ENCODE peak calls at places on chromosomes 16 and 17, in five cellular contexts. One of them, this sample, is unnamed.

GRCh38 chr17:44221862-44222111 is 2.3 kb upstream of the UBTF start:
- DNase-seq in GM12878: no peak
- DNase-seq in IMR-90: no peak
- DNase-seq in HepG2: no peak
- DNase-seq in K562: no peak
- DNase-seq in this sample: no peak

GRCh38 chr17:30421592-30421991 is 42.9 kb downstream of the CPD start:
- DNase-seq in GM12878: no peak
- DNase-seq in K562: no peak
- DNase-seq in HepG2: no peak
- DNase-seq in IMR-90: no peak
- DNase-seq in this sample: no peak

GRCh38 chr16:84120023-84120422 is 3.3 kb upstream of the MBTPS1 start:
- DNase-seq in IMR-90: no peak
- DNase-seq in GM12878: no peak
- DNase-seq in HepG2: no peak
- DNase-seq in K562: no peak
- DNase-seq in this sample: no peak

GRCh38 chr17:4498461-4499397 is at the start of gene SPNS2:
- DNase-seq in IMR-90: peak; percentile 29
- DNase-seq in K562: peak; percentile 88
- DNase-seq in HepG2: no peak
- DNase-seq in GM12878: no peak
- DNase-seq in this sample: peak; percentile 55

GRCh38 chr16:11072420-11073153 is 128.2 kb downstream of the CLEC16A start:
- DNase-seq in HepG2: no peak
- DNase-seq in GM12878: no peak
- DNase-seq in IMR-90: no peak
- DNase-seq in K562: peak; percentile 69
- DNase-seq in this sample: no peak

GRCh38 chr17:4584125-4584834 is at the start of gene SMTNL2:
- DNase-seq in GM12878: no peak
- DNase-seq in K562: no peak
- DNase-seq in IMR-90: no peak
- DNase-seq in HepG2: no peak
- DNase-seq in this sample: peak; percentile 49

GRCh38 chr17:82458885-82459424 is 414 bp downstream of the NARF start:
- DNase-seq in K562: no peak
- DNase-seq in IMR-90: peak; percentile 19
- DNase-seq in HepG2: no peak
- DNase-seq in GM12878: no peak
- DNase-seq in this sample: no peak

GRCh38 chr16:1923299-1924034 is 5.3 kb upstream of the HS3ST6 start:
- DNase-seq in HepG2: peak; percentile 50
- DNase-seq in K562: no peak
- DNase-seq in IMR-90: no peak
- DNase-seq in GM12878: no peak
- DNase-seq in this sample: peak; percentile 88

GRCh38 chr17:68777243-68777855 is 176.2 kb upstream of the FAM20A start:
- DNase-seq in HepG2: peak; percentile 88
- DNase-seq in IMR-90: peak; percentile 67
- DNase-seq in GM12878: no peak
- DNase-seq in K562: peak; percentile 34
- DNase-seq in this sample: peak; percentile 51

GRCh38 chr17:34182036-34182803 is 72.9 kb upstream of the CCL2 start:
- DNase-seq in GM12878: no peak
- DNase-seq in IMR-90: no peak
- DNase-seq in HepG2: no peak
- DNase-seq in K562: no peak
- DNase-seq in this sample: no peak

GRCh38 chr17:34173221-34173620 is 81.9 kb upstream of the CCL2 start:
- DNase-seq in IMR-90: peak; percentile 83
- DNase-seq in HepG2: no peak
- DNase-seq in K562: no peak
- DNase-seq in GM12878: no peak
- DNase-seq in this sample: no peak

GRCh38 chr17:34176440-34176839 is 78.6 kb upstream of the CCL2 start:
- DNase-seq in K562: no peak
- DNase-seq in IMR-90: no peak
- DNase-seq in GM12878: no peak
- DNase-seq in HepG2: no peak
- DNase-seq in this sample: no peak

GRCh38 chr17:34178047-34178446 is 77.0 kb upstream of the CCL2 start:
- DNase-seq in K562: no peak
- DNase-seq in IMR-90: peak; percentile 21
- DNase-seq in HepG2: no peak
- DNase-seq in GM12878: no peak
- DNase-seq in this sample: no peak

DNA sequence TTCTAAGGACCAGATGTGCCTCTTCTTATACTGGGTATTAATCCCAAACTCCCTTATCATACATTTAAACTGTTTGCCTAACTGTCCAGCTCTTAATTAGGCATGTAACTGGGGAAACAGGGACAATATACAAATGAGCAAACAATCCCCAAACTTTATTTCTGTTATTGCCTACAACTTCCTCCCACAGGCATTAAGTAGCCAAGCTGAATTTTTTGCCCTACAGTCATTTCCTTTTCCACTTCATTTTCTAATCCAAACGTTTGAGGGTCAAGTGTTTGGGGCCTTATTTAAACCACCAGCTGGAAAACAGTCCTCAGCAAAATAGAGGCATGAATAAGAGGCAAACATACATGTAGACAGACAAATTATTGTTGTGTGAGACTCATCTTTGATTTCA is 77.4 kb upstream of the CCL2 start:
- DNase-seq in K562: no peak
- DNase-seq in HepG2: no peak
- DNase-seq in GM12878: no peak
- DNase-seq in IMR-90: peak; percentile 83
- DNase-seq in this sample: no peak
- TF ChIP-seq BHLHE40 in K562: no peak
- TF ChIP-seq BHLHE40 in HepG2: no peak
- TF ChIP-seq BHLHE40 in GM12878: no peak
- TF ChIP-seq BHLHE40 in IMR-90: peak; percentile 59
- TF ChIP-seq BHLHE40 in this sample: no peak

GRCh38 chr16:89373355-89374110 is 116.8 kb downstream of the ANKRD11 start:
- DNase-seq in IMR-90: peak; percentile 55
- DNase-seq in HepG2: no peak
- DNase-seq in GM12878: no peak
- DNase-seq in K562: no peak
- DNase-seq in this sample: no peak
- TF ChIP-seq SMC3 in IMR-90: no peak
- TF ChIP-seq SMC3 in HepG2: no peak
- TF ChIP-seq SMC3 in GM12878: no peak
- TF ChIP-seq SMC3 in K562: no peak
- TF ChIP-seq SMC3 in this sample: no peak

DNA sequence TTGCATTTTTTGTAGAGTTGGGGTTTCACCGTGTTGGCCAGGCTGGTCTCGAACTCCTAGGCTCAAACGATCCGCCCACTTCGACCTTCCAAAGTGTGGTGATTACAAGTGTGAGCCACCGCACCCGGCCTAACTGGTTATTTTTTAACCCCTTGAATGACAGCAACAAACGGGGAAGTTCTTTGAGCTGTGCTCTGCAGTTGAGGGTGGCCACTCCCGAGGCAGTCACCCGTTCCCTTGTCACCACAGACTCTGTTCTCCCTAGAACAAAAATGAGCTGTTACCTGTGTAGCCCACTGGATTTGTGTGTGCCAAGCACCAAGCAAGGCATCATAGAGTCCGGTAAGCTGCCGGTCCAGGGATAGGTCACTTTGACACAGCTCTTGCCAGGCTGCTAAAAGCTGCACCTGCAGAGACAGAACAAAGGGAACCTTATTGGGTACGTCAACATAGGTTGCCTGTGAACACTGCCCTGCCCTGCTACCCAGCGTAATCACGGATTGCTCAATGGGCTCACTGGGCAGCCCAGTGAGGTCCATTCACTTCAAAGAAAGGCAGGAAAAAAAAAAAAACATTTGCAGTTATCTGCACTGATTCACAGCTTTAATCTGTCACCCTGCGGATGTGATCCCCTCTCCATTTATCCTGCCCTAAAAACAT is 19.6 kb downstream of the COG7 start:
- DNase-seq in IMR-90: no peak
- DNase-seq in K562: no peak
- DNase-seq in HepG2: peak; percentile 38
- DNase-seq in GM12878: no peak
- DNase-seq in this sample: no peak
- TF ChIP-seq USF2 in IMR-90: no peak
- TF ChIP-seq USF2 in K562: no peak
- TF ChIP-seq USF2 in HepG2: no peak
- TF ChIP-seq USF2 in GM12878: no peak
- TF ChIP-seq USF2 in this sample: no peak

DNA sequence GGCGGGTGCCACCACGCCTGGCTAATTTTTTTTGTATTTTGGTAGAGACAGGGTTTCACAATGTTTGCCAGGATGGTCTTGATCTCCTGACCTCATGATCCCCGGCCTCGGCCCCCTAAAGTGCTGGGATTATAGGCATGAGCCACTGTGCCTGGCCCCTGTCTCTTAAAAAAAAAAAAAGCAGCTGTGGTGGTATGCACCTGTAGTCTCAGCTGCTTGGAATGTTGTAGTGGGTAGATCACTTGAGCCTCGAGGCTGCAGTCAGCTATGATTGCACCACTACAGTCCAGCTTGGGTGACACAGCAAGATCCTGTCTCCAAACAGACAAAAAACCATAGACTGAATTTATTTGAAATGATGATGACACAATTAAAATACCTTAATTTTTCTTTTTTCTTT is 24.3 kb downstream of the CDK12 start:
- DNase-seq in IMR-90: peak; percentile 98
- DNase-seq in HepG2: no peak
- DNase-seq in GM12878: no peak
- DNase-seq in K562: no peak
- DNase-seq in this sample: peak; percentile 84
- TF ChIP-seq BHLHE40 in IMR-90: peak; percentile 45
- TF ChIP-seq BHLHE40 in HepG2: no peak
- TF ChIP-seq BHLHE40 in GM12878: no peak
- TF ChIP-seq BHLHE40 in K562: no peak
- TF ChIP-seq BHLHE40 in this sample: no peak

DNA sequence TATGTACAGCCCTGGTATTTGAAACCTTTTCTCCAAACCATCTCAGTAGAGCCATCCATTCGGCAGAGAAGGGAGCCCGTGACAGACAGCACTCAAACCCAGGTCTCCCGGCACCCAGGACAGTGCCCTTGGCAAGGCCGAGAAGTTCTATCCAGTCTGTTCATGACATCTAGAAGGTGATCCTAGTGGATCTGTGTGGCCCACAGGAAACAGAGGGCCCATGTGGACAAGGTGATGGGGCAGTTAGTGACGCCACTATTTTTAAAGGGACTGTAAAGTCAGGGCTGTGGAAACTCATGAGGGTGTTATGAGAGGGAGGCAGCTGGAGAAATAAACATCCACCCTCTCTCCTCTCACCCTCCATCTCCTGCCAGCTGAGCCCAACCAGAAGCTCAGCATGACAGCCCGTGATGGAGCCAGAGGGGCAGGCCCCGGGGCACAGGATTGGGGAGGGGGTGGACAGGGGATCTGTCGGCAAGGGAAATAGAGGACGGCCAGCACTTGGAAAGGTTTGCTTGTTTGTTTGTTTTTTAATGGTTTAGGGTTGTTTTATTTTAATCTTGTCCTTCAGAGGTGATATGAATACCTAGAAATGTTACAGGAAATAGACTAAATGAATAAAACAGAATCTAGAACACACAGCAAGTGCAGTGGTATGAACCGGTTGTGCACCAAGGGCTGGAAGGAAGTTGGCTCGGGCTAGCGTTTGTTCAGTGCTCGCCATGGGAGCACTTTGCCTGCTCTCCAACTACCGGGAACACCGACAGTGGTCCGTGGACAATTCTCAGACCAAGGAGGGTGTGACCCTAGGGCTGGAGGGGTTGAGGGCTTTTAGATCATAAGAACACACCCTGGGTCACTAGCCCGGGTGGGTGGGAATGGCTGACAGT is 17.1 kb downstream of the MYLK3 start:
- DNase-seq in K562: no peak
- DNase-seq in GM12878: no peak
- DNase-seq in HepG2: no peak
- DNase-seq in IMR-90: no peak
- DNase-seq in this sample: no peak
- TF ChIP-seq SMC3 in K562: no peak
- TF ChIP-seq SMC3 in GM12878: no peak
- TF ChIP-seq SMC3 in HepG2: no peak
- TF ChIP-seq SMC3 in IMR-90: no peak
- TF ChIP-seq SMC3 in this sample: no peak

DNA sequence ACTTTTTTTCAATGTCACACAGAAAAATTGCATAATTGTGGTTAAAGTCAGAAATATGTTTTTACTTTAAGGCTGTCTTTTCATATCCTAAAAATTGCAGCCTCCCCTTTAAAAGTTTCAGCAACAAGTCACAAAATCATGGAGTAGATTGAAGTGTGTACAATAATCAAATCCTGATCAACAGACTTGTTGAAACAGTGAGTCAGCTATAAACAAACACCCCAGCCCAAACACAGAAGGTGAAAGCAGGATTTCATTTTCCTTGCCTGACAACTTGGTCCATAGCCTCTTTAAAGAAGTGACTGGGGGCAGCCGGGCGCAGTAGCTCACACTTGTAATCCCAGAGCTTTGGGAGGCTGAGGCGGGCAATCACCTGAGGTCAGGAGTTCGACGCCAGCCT is 59.9 kb downstream of the WNT3 start:
- DNase-seq in IMR-90: peak; percentile 34
- DNase-seq in GM12878: no peak
- DNase-seq in K562: no peak
- DNase-seq in HepG2: peak; percentile 40
- DNase-seq in this sample: no peak
- TF ChIP-seq USF2 in IMR-90: no peak
- TF ChIP-seq USF2 in GM12878: no peak
- TF ChIP-seq USF2 in K562: no peak
- TF ChIP-seq USF2 in HepG2: no peak
- TF ChIP-seq USF2 in this sample: no peak